ENCODE peak calls at places on chromosome 13, in four cellular contexts. U is GM23338, K is K562, W is HepG2. Y is an unnamed sample.

GRCh38 chr13:23995283-23996073 is 98.2 kb upstream of the C1QTNF9B start:
- DNase-seq in U (no peak), K (no peak), W (no peak), Y (no peak)

GRCh38 chr13:36919833-36920611 is at the start of gene SMAD9:
- DNase-seq in U (peak; percentile 78), K (peak; percentile 52), W (peak; percentile 50), Y (peak; percentile 41)

GRCh38 chr13:79673993-79674377 is 193.0 kb downstream of the NDFIP2 start:
- DNase-seq in U (no peak), K (no peak), W (no peak), Y (no peak)

GRCh38 chr13:20873348-20873747 is 29.2 kb downstream of the XPO4 start:
- DNase-seq in U (no peak), K (no peak), W (no peak), Y (no peak)

GRCh38 chr13:108645376-108645775 is 16.0 kb downstream of the MYO16 start:
- DNase-seq in U (no peak), K (no peak), W (no peak), Y (no peak)

GRCh38 chr13:30685987-30686386 is 49.4 kb upstream of the ALOX5AP start:
- DNase-seq in U (no peak), K (no peak), W (no peak), Y (no peak)

GRCh38 chr13:76903544-76904162 is 17.4 kb upstream of the KCTD12 start:
- DNase-seq in U (peak; percentile 86), K (peak; percentile 53), W (peak; percentile 49), Y (no peak)

GRCh38 chr13:42977219-42977659 is 14.8 kb downstream of the EPSTI1 start:
- DNase-seq in U (no peak), K (no peak), W (no peak), Y (no peak)

GRCh38 chr13:107834717-107835116 is 380.6 kb downstream of the LIG4 start:
- DNase-seq in U (no peak), K (no peak), W (no peak), Y (no peak)

GRCh38 chr13:61255035-61255796 is 160.4 kb downstream of the PCDH20 start:
- DNase-seq in U (peak; percentile 78), K (no peak), W (peak; percentile 3), Y (no peak)

GRCh38 chr13:108005231-108005630 is 210.1 kb downstream of the LIG4 start:
- DNase-seq in U (no peak), K (peak; percentile 40), W (no peak), Y (no peak)

DNA sequence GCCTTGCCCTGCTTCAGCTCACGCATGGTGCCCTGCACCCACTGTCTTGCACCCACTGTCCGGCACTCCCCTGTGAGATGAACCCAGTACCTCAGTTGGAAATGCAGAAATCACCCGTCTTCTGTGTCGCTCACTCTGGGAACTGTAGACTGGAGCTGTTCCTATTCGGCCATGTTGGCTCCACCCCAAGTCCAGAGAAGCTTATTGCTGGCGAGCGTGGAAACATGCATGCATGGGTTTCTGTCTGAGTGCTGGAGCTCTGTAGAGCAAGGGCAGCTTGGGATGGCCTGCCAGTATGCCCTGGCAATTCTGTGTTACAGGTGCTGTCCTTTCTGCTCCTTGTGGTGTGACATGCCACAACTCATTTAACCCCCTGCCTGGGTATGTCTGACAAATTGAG is 152.8 kb downstream of the SHISA2 start:
- DNase-seq in U (no peak), K (no peak), W (no peak), Y (no peak)
- H3K27me3 ChIP-seq in U (no peaks in the 10 kb centered on the region), K (peaks cover 2% of the 10 kb centered on the region), W (peaks cover 12% of the 10 kb centered on the region), Y (no peaks in the 10 kb centered on the region)

GRCh38 chr13:52450012-52450792 is at the start of gene VPS36:
- DNase-seq in U (peak; percentile 97), K (peak; percentile 87), W (peak; percentile 83), Y (peak; percentile 94)
- TF ChIP-seq REST in U (no peak), K (no peak), W (no peak), Y (peak; percentile 15)

GRCh38 chr13:27923794-27924528 is 4.2 kb downstream of the PDX1 start:
- DNase-seq in U (peak; percentile 58), K (no peak), W (no peak), Y (no peak)
- H3K27me3 ChIP-seq in U (peaks cover 100% of the 10 kb centered on the region), K (peaks cover 2% of the 10 kb centered on the region), W (peaks cover 43% of the 10 kb centered on the region), Y (peaks cover 96% of the 10 kb centered on the region)

GRCh38 chr13:69591437-69591836 is 516.2 kb upstream of the ATXN8OS start:
- DNase-seq in U (no peak), K (no peak), W (no peak), Y (no peak)
- TF ChIP-seq REST in U (no peak), K (no peak), W (no peak), Y (no peak)

GRCh38 chr13:99947666-99948065 is 23.9 kb downstream of the ZIC5 start:
- DNase-seq in U (no peak), K (no peak), W (no peak), Y (no peak)

GRCh38 chr13:99941911-99942310 is 29.7 kb downstream of the ZIC5 start:
- DNase-seq in U (no peak), K (no peak), W (no peak), Y (no peak)

GRCh38 chr13:99941086-99941485 is 30.5 kb downstream of the ZIC5 start:
- DNase-seq in U (no peak), K (no peak), W (peak; percentile 86), Y (no peak)

GRCh38 chr13:99948411-99948810 is 23.2 kb downstream of the ZIC5 start:
- DNase-seq in U (no peak), K (no peak), W (no peak), Y (no peak)

GRCh38 chr13:99944606-99945005 is 27.0 kb downstream of the ZIC5 start:
- DNase-seq in U (no peak), K (no peak), W (no peak), Y (no peak)
- H3K27me3 ChIP-seq in U (no peaks in the 10 kb centered on the region), K (peaks cover 17% of the 10 kb centered on the region), W (peaks cover 27% of the 10 kb centered on the region), Y (peaks cover 3% of the 10 kb centered on the region)